ENCODE peak calls at places on chromosomes 6 and 20, in seven cellular contexts. N is iPS-NIHi11; D is activated effector memory CD4-positive, alpha-beta T cell treated with anti-CD3 and anti-CD28 coated beads, Interleukin-2, amount 50 U/mL, for 16 hours; K is iris pigment epithelial cell; F is ELF-1; C is NCI-H446; Q is activated CD8-positive, alpha-beta memory T cell treated with anti-CD3 and anti-CD28 coated beads for 48 hours. E is an unnamed sample.

GRCh38 chr6:22929228-22929627 is 359.9 kb downstream of the HDGFL1 start:
- DNase-seq in N (no peak), D (no peak), K (no peak), F (no peak), C (peak; percentile 34), Q (no peak), E (peak; percentile 5)

GRCh38 chr6:139882234-139882633 is 507.8 kb upstream of the CITED2 start:
- DNase-seq in N (no peak), D (no peak), K (peak; percentile 69), F (no peak), C (no peak), Q (no peak), E (peak; percentile 23)

GRCh38 chr6:88566746-88567534 is 396.5 kb downstream of the RNGTT start:
- DNase-seq in N (peak; percentile 60), D (no peak), K (no peak), F (peak; percentile 46), C (no peak), Q (no peak), E (no peak)

GRCh38 chr6:138719744-138720143 is 53.8 kb upstream of the CCDC28A start:
- DNase-seq in N (no peak), D (no peak), K (no peak), F (no peak), C (no peak), Q (no peak), E (no peak)

GRCh38 chr6:30399390-30400058 is 54.6 kb downstream of the RPP21 start:
- DNase-seq in N (no peak), D (no peak), K (peak; percentile 12), F (no peak), C (no peak), Q (no peak), E (peak; percentile 2)

GRCh38 chr6:139338845-139339244 is 35.6 kb downstream of the CITED2 start:
- DNase-seq in N (no peak), D (no peak), K (peak; percentile 59), F (no peak), C (no peak), Q (no peak), E (peak; percentile 81)

GRCh38 chr6:130602151-130602770 is 224.9 kb upstream of the SMLR1 start:
- DNase-seq in N (no peak), D (no peak), K (peak; percentile 99), F (no peak), C (no peak), Q (no peak), E (peak; percentile 96)

GRCh38 chr6:145544031-145544430 is 191.3 kb downstream of the EPM2A start:
- DNase-seq in N (no peak), D (no peak), K (peak; percentile 96), F (no peak), C (no peak), Q (no peak), E (peak; percentile 76)

GRCh38 chr20:60206259-60206658 is 248.0 kb downstream of the CDH26 start:
- DNase-seq in N (peak; percentile 66), D (no peak), K (peak; percentile 47), F (peak; percentile 75), C (peak; percentile 35), Q (no peak), E (peak; percentile 36)

GRCh38 chr6:157513619-157514485 is 132.9 kb downstream of the ZDHHC14 start:
- DNase-seq in N (no peak), D (no peak), K (no peak), F (no peak), C (no peak), Q (no peak), E (no peak)